ENCODE peak calls at places on chromosomes 2 and 18, in seven cellular contexts. One of them, this sample, is unnamed.
A peak's percentile ranks its signal among the peaks of the same experiment; 100 is the strongest.

GRCh38 chr2:190947711-190948251 is 66.2 kb downstream of the STAT1 start:
- DNase-seq in kidney tubule cell: peak; percentile 80
- DNase-seq in NCI-H1092 treated with DMSO at 0.1 percent for 48 hours: no peak
- DNase-seq in HT1080: peak; percentile 68
- DNase-seq in activated naive CD8-positive, alpha-beta T cell treated with anti-CD3 and anti-CD28 coated beads, Interleukin-2, amount 10 ng/mL, durations not matched to agents 7 days and 5 days: no peak
- DNase-seq in aorta: no peak
- DNase-seq in nephron progenitor cell: no peak
- DNase-seq in this sample: no peak

GRCh38 chr2:215435261-215435808 is 533 bp downstream of the FN1 start:
- DNase-seq in kidney tubule cell: no peak
- DNase-seq in NCI-H1092 treated with DMSO at 0.1 percent for 48 hours: no peak
- DNase-seq in HT1080: peak; percentile 50
- DNase-seq in activated naive CD8-positive, alpha-beta T cell treated with anti-CD3 and anti-CD28 coated beads, Interleukin-2, amount 10 ng/mL, durations not matched to agents 7 days and 5 days: no peak
- DNase-seq in aorta: peak; percentile 80
- DNase-seq in nephron progenitor cell: peak; percentile 67
- DNase-seq in this sample: peak; percentile 42

GRCh38 chr2:182301093-182301492 is 125.7 kb downstream of the PDE1A start:
- DNase-seq in kidney tubule cell: peak; percentile 31
- DNase-seq in NCI-H1092 treated with DMSO at 0.1 percent for 48 hours: no peak
- DNase-seq in HT1080: no peak
- DNase-seq in activated naive CD8-positive, alpha-beta T cell treated with anti-CD3 and anti-CD28 coated beads, Interleukin-2, amount 10 ng/mL, durations not matched to agents 7 days and 5 days: no peak
- DNase-seq in aorta: no peak
- DNase-seq in nephron progenitor cell: no peak
- DNase-seq in this sample: no peak

GRCh38 chr2:109134741-109135571 is 6.0 kb downstream of the SH3RF3 start:
- DNase-seq in kidney tubule cell: no peak
- DNase-seq in NCI-H1092 treated with DMSO at 0.1 percent for 48 hours: no peak
- DNase-seq in HT1080: no peak
- DNase-seq in activated naive CD8-positive, alpha-beta T cell treated with anti-CD3 and anti-CD28 coated beads, Interleukin-2, amount 10 ng/mL, durations not matched to agents 7 days and 5 days: no peak
- DNase-seq in aorta: peak; percentile 50
- DNase-seq in nephron progenitor cell: no peak
- DNase-seq in this sample: no peak

GRCh38 chr2:233455006-233455405 is 100.7 kb downstream of the DGKD start:
- DNase-seq in kidney tubule cell: no peak
- DNase-seq in NCI-H1092 treated with DMSO at 0.1 percent for 48 hours: no peak
- DNase-seq in HT1080: no peak
- DNase-seq in activated naive CD8-positive, alpha-beta T cell treated with anti-CD3 and anti-CD28 coated beads, Interleukin-2, amount 10 ng/mL, durations not matched to agents 7 days and 5 days: peak; percentile 11
- DNase-seq in aorta: peak; percentile 53
- DNase-seq in nephron progenitor cell: no peak
- DNase-seq in this sample: peak; percentile 30

GRCh38 chr2:238139141-238139840 is 823 bp downstream of the KLHL30 start:
- DNase-seq in kidney tubule cell: peak; percentile 14
- DNase-seq in NCI-H1092 treated with DMSO at 0.1 percent for 48 hours: no peak
- DNase-seq in HT1080: no peak
- DNase-seq in activated naive CD8-positive, alpha-beta T cell treated with anti-CD3 and anti-CD28 coated beads, Interleukin-2, amount 10 ng/mL, durations not matched to agents 7 days and 5 days: peak; percentile 72
- DNase-seq in aorta: no peak
- DNase-seq in nephron progenitor cell: peak; percentile 47
- DNase-seq in this sample: peak; percentile 76

GRCh38 chr18:24270937-24271380 is 126.7 kb downstream of the OSBPL1A start:
- DNase-seq in kidney tubule cell: peak; percentile 61
- DNase-seq in NCI-H1092 treated with DMSO at 0.1 percent for 48 hours: no peak
- DNase-seq in HT1080: peak; percentile 53
- DNase-seq in activated naive CD8-positive, alpha-beta T cell treated with anti-CD3 and anti-CD28 coated beads, Interleukin-2, amount 10 ng/mL, durations not matched to agents 7 days and 5 days: no peak
- DNase-seq in aorta: no peak
- DNase-seq in nephron progenitor cell: no peak
- DNase-seq in this sample: no peak

GRCh38 chr2:70964596-70965386 is 13.6 kb upstream of the ANKRD53 start:
- DNase-seq in kidney tubule cell: peak; percentile 30
- DNase-seq in NCI-H1092 treated with DMSO at 0.1 percent for 48 hours: no peak
- DNase-seq in HT1080: peak; percentile 28
- DNase-seq in activated naive CD8-positive, alpha-beta T cell treated with anti-CD3 and anti-CD28 coated beads, Interleukin-2, amount 10 ng/mL, durations not matched to agents 7 days and 5 days: peak; percentile 90
- DNase-seq in aorta: peak; percentile 93
- DNase-seq in nephron progenitor cell: peak; percentile 85
- DNase-seq in this sample: peak; percentile 90

GRCh38 chr2:156455366-156455975 is 19.3 kb downstream of the GPD2 start:
- DNase-seq in kidney tubule cell: peak; percentile 84
- DNase-seq in NCI-H1092 treated with DMSO at 0.1 percent for 48 hours: no peak
- DNase-seq in HT1080: peak; percentile 61
- DNase-seq in activated naive CD8-positive, alpha-beta T cell treated with anti-CD3 and anti-CD28 coated beads, Interleukin-2, amount 10 ng/mL, durations not matched to agents 7 days and 5 days: no peak
- DNase-seq in aorta: no peak
- DNase-seq in nephron progenitor cell: no peak
- DNase-seq in this sample: no peak

GRCh38 chr2:139585133-139585532 is 804.9 kb upstream of the NXPH2 start:
- DNase-seq in kidney tubule cell: no peak
- DNase-seq in NCI-H1092 treated with DMSO at 0.1 percent for 48 hours: no peak
- DNase-seq in HT1080: no peak
- DNase-seq in activated naive CD8-positive, alpha-beta T cell treated with anti-CD3 and anti-CD28 coated beads, Interleukin-2, amount 10 ng/mL, durations not matched to agents 7 days and 5 days: no peak
- DNase-seq in aorta: no peak
- DNase-seq in nephron progenitor cell: no peak
- DNase-seq in this sample: no peak

GRCh38 chr2:50347355-50348044 is 684.4 kb downstream of the NRXN1 start:
- DNase-seq in kidney tubule cell: peak; percentile 3
- DNase-seq in NCI-H1092 treated with DMSO at 0.1 percent for 48 hours: no peak
- DNase-seq in HT1080: no peak
- DNase-seq in activated naive CD8-positive, alpha-beta T cell treated with anti-CD3 and anti-CD28 coated beads, Interleukin-2, amount 10 ng/mL, durations not matched to agents 7 days and 5 days: no peak
- DNase-seq in aorta: no peak
- DNase-seq in nephron progenitor cell: peak; percentile 72
- DNase-seq in this sample: no peak

GRCh38 chr2:44796771-44797170 is 144.7 kb upstream of the SIX3 start:
- DNase-seq in kidney tubule cell: no peak
- DNase-seq in NCI-H1092 treated with DMSO at 0.1 percent for 48 hours: no peak
- DNase-seq in HT1080: no peak
- DNase-seq in activated naive CD8-positive, alpha-beta T cell treated with anti-CD3 and anti-CD28 coated beads, Interleukin-2, amount 10 ng/mL, durations not matched to agents 7 days and 5 days: no peak
- DNase-seq in aorta: no peak
- DNase-seq in nephron progenitor cell: no peak
- DNase-seq in this sample: no peak

GRCh38 chr2:109407401-109408335 is 206.1 kb downstream of the SEPTIN10 start:
- DNase-seq in kidney tubule cell: no peak
- DNase-seq in NCI-H1092 treated with DMSO at 0.1 percent for 48 hours: no peak
- DNase-seq in HT1080: no peak
- DNase-seq in activated naive CD8-positive, alpha-beta T cell treated with anti-CD3 and anti-CD28 coated beads, Interleukin-2, amount 10 ng/mL, durations not matched to agents 7 days and 5 days: no peak
- DNase-seq in aorta: no peak
- DNase-seq in nephron progenitor cell: no peak
- DNase-seq in this sample: no peak

GRCh38 chr18:30970201-30970816 is 72.2 kb downstream of the DSC3 start:
- DNase-seq in kidney tubule cell: peak; percentile 62
- DNase-seq in NCI-H1092 treated with DMSO at 0.1 percent for 48 hours: peak; percentile 52
- DNase-seq in HT1080: peak; percentile 63
- DNase-seq in activated naive CD8-positive, alpha-beta T cell treated with anti-CD3 and anti-CD28 coated beads, Interleukin-2, amount 10 ng/mL, durations not matched to agents 7 days and 5 days: no peak
- DNase-seq in aorta: no peak
- DNase-seq in nephron progenitor cell: no peak
- DNase-seq in this sample: no peak

GRCh38 chr2:201464547-201464946 is 13.0 kb downstream of the STRADB start:
- DNase-seq in kidney tubule cell: no peak
- DNase-seq in NCI-H1092 treated with DMSO at 0.1 percent for 48 hours: no peak
- DNase-seq in HT1080: no peak
- DNase-seq in activated naive CD8-positive, alpha-beta T cell treated with anti-CD3 and anti-CD28 coated beads, Interleukin-2, amount 10 ng/mL, durations not matched to agents 7 days and 5 days: no peak
- DNase-seq in aorta: no peak
- DNase-seq in nephron progenitor cell: no peak
- DNase-seq in this sample: no peak

GRCh38 chr2:196088209-196088608 is 19.6 kb upstream of the DNAH7 start:
- DNase-seq in kidney tubule cell: peak; percentile 53
- DNase-seq in NCI-H1092 treated with DMSO at 0.1 percent for 48 hours: peak; percentile 10
- DNase-seq in HT1080: no peak
- DNase-seq in activated naive CD8-positive, alpha-beta T cell treated with anti-CD3 and anti-CD28 coated beads, Interleukin-2, amount 10 ng/mL, durations not matched to agents 7 days and 5 days: no peak
- DNase-seq in aorta: no peak
- DNase-seq in nephron progenitor cell: no peak
- DNase-seq in this sample: peak; percentile 47

GRCh38 chr2:163630836-163631235 is 105.0 kb downstream of the FIGN start:
- DNase-seq in kidney tubule cell: no peak
- DNase-seq in NCI-H1092 treated with DMSO at 0.1 percent for 48 hours: no peak
- DNase-seq in HT1080: no peak
- DNase-seq in activated naive CD8-positive, alpha-beta T cell treated with anti-CD3 and anti-CD28 coated beads, Interleukin-2, amount 10 ng/mL, durations not matched to agents 7 days and 5 days: no peak
- DNase-seq in aorta: no peak
- DNase-seq in nephron progenitor cell: no peak
- DNase-seq in this sample: no peak

GRCh38 chr2:136106505-136106904 is 11.4 kb downstream of the CXCR4 start:
- DNase-seq in kidney tubule cell: no peak
- DNase-seq in NCI-H1092 treated with DMSO at 0.1 percent for 48 hours: no peak
- DNase-seq in HT1080: no peak
- DNase-seq in activated naive CD8-positive, alpha-beta T cell treated with anti-CD3 and anti-CD28 coated beads, Interleukin-2, amount 10 ng/mL, durations not matched to agents 7 days and 5 days: no peak
- DNase-seq in aorta: no peak
- DNase-seq in nephron progenitor cell: no peak
- DNase-seq in this sample: no peak

GRCh38 chr2:9665903-9666302 is 35.1 kb upstream of the YWHAQ start:
- DNase-seq in kidney tubule cell: peak; percentile 68
- DNase-seq in NCI-H1092 treated with DMSO at 0.1 percent for 48 hours: no peak
- DNase-seq in HT1080: peak; percentile 90
- DNase-seq in activated naive CD8-positive, alpha-beta T cell treated with anti-CD3 and anti-CD28 coated beads, Interleukin-2, amount 10 ng/mL, durations not matched to agents 7 days and 5 days: no peak
- DNase-seq in aorta: no peak
- DNase-seq in nephron progenitor cell: no peak
- DNase-seq in this sample: no peak

GRCh38 chr2:102057502-102058292 is 65.9 kb downstream of the IL1R2 start:
- DNase-seq in kidney tubule cell: peak; percentile 36
- DNase-seq in NCI-H1092 treated with DMSO at 0.1 percent for 48 hours: no peak
- DNase-seq in HT1080: no peak
- DNase-seq in activated naive CD8-positive, alpha-beta T cell treated with anti-CD3 and anti-CD28 coated beads, Interleukin-2, amount 10 ng/mL, durations not matched to agents 7 days and 5 days: no peak
- DNase-seq in aorta: no peak
- DNase-seq in nephron progenitor cell: no peak
- DNase-seq in this sample: no peak

GRCh38 chr18:79216176-79216575 is 147.0 kb downstream of the ATP9B start:
- DNase-seq in kidney tubule cell: no peak
- DNase-seq in NCI-H1092 treated with DMSO at 0.1 percent for 48 hours: no peak
- DNase-seq in HT1080: no peak
- DNase-seq in activated naive CD8-positive, alpha-beta T cell treated with anti-CD3 and anti-CD28 coated beads, Interleukin-2, amount 10 ng/mL, durations not matched to agents 7 days and 5 days: no peak
- DNase-seq in aorta: no peak
- DNase-seq in nephron progenitor cell: no peak
- DNase-seq in this sample: no peak

This sample was measured in left lung.